ENCODE peak calls at places on chromosome 6, in nine cellular contexts. E is HepG2, A is fibroblast of lung, J is ovary, D is DND-41, N is heart left ventricle, P is A673, K is endothelial cell of umbilical vein, I is psoas muscle. S is an unnamed sample. For H3K36me3 and H3K4me1, the result is how much of the 10 kb centered on the place peaks cover.

GRCh38 chr6:57267586-57268293 is 45.6 kb upstream of the RAB23 start:
- DNase-seq in E (peak), A (peak), J (no peak), D (peak), N (no peak), P (peak), K (peak), I (no peak), S (peak)

GRCh38 chr6:31113861-31114539 is 600 bp upstream of the PSORS1C1 start:
- DNase-seq in E (no peak), A (peak), J (no peak), D (no peak), N (no peak), P (peak), K (no peak), I (no peak), S (no peak)

GRCh38 chr6:155782739-155783459 is 327.3 kb upstream of the NOX3 start:
- DNase-seq in E (no peak), A (peak), J (no peak), D (no peak), N (no peak), P (no peak), K (no peak), I (no peak), S (no peak)

GRCh38 chr6:79079425-79080130 is 1.5 kb upstream of the PHIP start:
- DNase-seq in E (no peak), A (peak), J (no peak), D (no peak), N (no peak), P (no peak), K (peak), I (no peak), S (no peak)

GRCh38 chr6:161511455-161512159 is 237.7 kb upstream of the AGPAT4 start:
- DNase-seq in E (no peak), A (no peak), J (no peak), D (no peak), N (no peak), P (no peak), K (no peak), I (no peak), S (no peak)

GRCh38 chr6:104771258-104771832 is 88.4 kb downstream of the HACE1 start:
- DNase-seq in E (peak), A (peak), J (no peak), D (no peak), N (no peak), P (peak), K (peak), I (no peak), S (no peak)

GRCh38 chr6:109019911-109020310 is 74.7 kb downstream of the SESN1 start:
- DNase-seq in E (no peak), A (no peak), J (no peak), D (no peak), N (no peak), P (no peak), K (no peak), I (no peak), S (no peak)

GRCh38 chr6:158803733-158804143 is 15.4 kb downstream of the EZR start:
- DNase-seq in E (no peak), A (peak), J (no peak), D (peak), N (no peak), P (peak), K (peak), I (no peak), S (peak)

GRCh38 chr6:154154389-154154967 is 115.4 kb downstream of the OPRM1 start:
- DNase-seq in E (peak), A (peak), J (peak), D (peak), N (peak), P (peak), K (peak), I (no peak), S (peak)

GRCh38 chr6:159642995-159643394 is 50.0 kb downstream of the SOD2 start:
- DNase-seq in E (no peak), A (no peak), J (no peak), D (no peak), N (no peak), P (no peak), K (no peak), I (no peak), S (no peak)

GRCh38 chr6:118297821-118298220 is 250.3 kb upstream of the PLN start:
- DNase-seq in E (no peak), A (peak), J (no peak), D (no peak), N (no peak), P (peak), K (no peak), I (no peak), S (no peak)

GRCh38 chr6:52925042-52925441 is 15.5 kb upstream of the GSTA3 start:
- DNase-seq in E (no peak), A (no peak), J (no peak), D (no peak), N (no peak), P (no peak), K (no peak), I (no peak), S (no peak)

GRCh38 chr6:34583461-34583860 is 27.3 kb upstream of the SPDEF start:
- DNase-seq in E (no peak), A (no peak), J (no peak), D (no peak), N (no peak), P (no peak), K (no peak), I (no peak), S (no peak)

GRCh38 chr6:31068738-31069340 is 43.5 kb downstream of the C6orf15 start:
- DNase-seq in E (peak), A (peak), J (peak), D (peak), N (peak), P (peak), K (peak), I (peak), S (peak)

GRCh38 chr6:5208039-5208438 is 52.7 kb downstream of the LYRM4 start:
- DNase-seq in E (no peak), A (peak), J (no peak), D (no peak), N (no peak), P (no peak), K (no peak), I (no peak), S (no peak)

GRCh38 chr6:135932651-135933050 is 81.2 kb downstream of the PDE7B start:
- DNase-seq in E (no peak), A (no peak), J (no peak), D (no peak), N (no peak), P (no peak), K (no peak), I (no peak), S (no peak)

GRCh38 chr6:27281105-27281539 is 31.0 kb downstream of the POM121L2 start:
- DNase-seq in E (no peak), A (no peak), J (no peak), D (no peak), N (no peak), P (peak), K (no peak), I (no peak), S (no peak)

GRCh38 chr6:13355969-13356368 is 27.6 kb upstream of the TBC1D7 start:
- DNase-seq in E (no peak), A (no peak), J (no peak), D (peak), N (no peak), P (no peak), K (no peak), I (no peak), S (no peak)

GRCh38 chr6:159828074-159828473 is 28.0 kb downstream of the PNLDC1 start:
- DNase-seq in E (no peak), A (no peak), J (no peak), D (no peak), N (no peak), P (peak), K (no peak), I (no peak), S (no peak)

GRCh38 chr6:116011520-116011919 is 49.2 kb downstream of the FRK start:
- DNase-seq in E (no peak), A (no peak), J (no peak), D (no peak), N (no peak), P (no peak), K (no peak), I (no peak), S (no peak)

GRCh38 chr6:17277256-17277655 is 3.9 kb upstream of the RBM24 start:
- DNase-seq in E (no peak), A (no peak), J (no peak), D (no peak), N (no peak), P (no peak), K (no peak), I (no peak), S (no peak)

GRCh38 chr6:38573800-38574395 is 65.8 kb downstream of the BTBD9 start:
- DNase-seq in E (no peak), A (peak), J (no peak), D (no peak), N (no peak), P (no peak), K (peak), I (no peak), S (no peak)

GRCh38 chr6:52741872-52742271 is 21.4 kb downstream of the GSTA2 start:
- DNase-seq in E (no peak), A (no peak), J (no peak), D (no peak), N (no peak), P (no peak), K (no peak), I (no peak), S (no peak)

GRCh38 chr6:23213193-23213592 is 643.8 kb downstream of the HDGFL1 start:
- DNase-seq in E (no peak), A (peak), J (no peak), D (no peak), N (no peak), P (no peak), K (no peak), I (no peak), S (no peak)

GRCh38 chr6:25177629-25178028 is 101.5 kb upstream of the CARMIL1 start:
- DNase-seq in E (no peak), A (no peak), J (no peak), D (no peak), N (no peak), P (no peak), K (no peak), I (no peak), S (no peak)

GRCh38 chr6:71238351-71238750 is 50.3 kb upstream of the OGFRL1 start:
- DNase-seq in E (no peak), A (peak), J (no peak), D (no peak), N (no peak), P (no peak), K (no peak), I (no peak), S (no peak)

GRCh38 chr6:12343122-12343439 is 52.9 kb downstream of the EDN1 start:
- DNase-seq in E (no peak), A (no peak), J (no peak), D (no peak), N (no peak), P (no peak), K (no peak), I (no peak), S (no peak)

GRCh38 chr6:13351271-13351670 is 22.9 kb upstream of the TBC1D7 start:
- DNase-seq in E (peak), A (no peak), J (no peak), D (no peak), N (no peak), P (no peak), K (no peak), I (no peak), S (no peak)

GRCh38 chr6:17703256-17703694 is 3.5 kb downstream of the NUP153 start:
- DNase-seq in E (peak), A (peak), J (no peak), D (no peak), N (peak), P (peak), K (peak), I (no peak), S (no peak)

GRCh38 chr6:69732640-69733039 is 64.2 kb downstream of the LMBRD1 start:
- DNase-seq in E (no peak), A (peak), J (no peak), D (no peak), N (no peak), P (peak), K (peak), I (no peak), S (no peak)

GRCh38 chr6:78268591-78268990 is 598.8 kb upstream of the IRAK1BP1 start:
- DNase-seq in E (no peak), A (no peak), J (no peak), D (no peak), N (no peak), P (no peak), K (no peak), I (no peak), S (no peak)

GRCh38 chr6:75081920-75082319 is 123.9 kb downstream of the COL12A1 start:
- DNase-seq in E (no peak), A (peak), J (no peak), D (no peak), N (no peak), P (peak), K (no peak), I (no peak), S (no peak)

GRCh38 chr6:149060985-149061760 is 256.3 kb upstream of the TAB2 start:
- DNase-seq in E (peak), A (peak), J (no peak), D (peak), N (peak), P (no peak), K (peak), I (no peak), S (no peak)

GRCh38 chr6:70507166-70507565 is 59.6 kb upstream of the SDHAF4 start:
- DNase-seq in E (no peak), A (no peak), J (no peak), D (no peak), N (no peak), P (no peak), K (peak), I (no peak), S (peak)

GRCh38 chr6:32627831-32628230 is 9.4 kb upstream of the HLA-DQA1 start:
- DNase-seq in E (no peak), A (peak), J (no peak), D (no peak), N (peak), P (peak), K (no peak), I (no peak), S (no peak)

GRCh38 chr6:108921547-108922331 is 73.5 kb downstream of the ARMC2 start:
- DNase-seq in E (no peak), A (peak), J (no peak), D (no peak), N (no peak), P (no peak), K (no peak), I (peak), S (no peak)

GRCh38 chr6:11324453-11325023 is 92.1 kb upstream of the NEDD9 start:
- DNase-seq in E (no peak), A (no peak), J (no peak), D (no peak), N (no peak), P (no peak), K (no peak), I (no peak), S (no peak)

GRCh38 chr6:130282234-130282995 is 59.7 kb upstream of the SAMD3 start:
- DNase-seq in E (peak), A (peak), J (no peak), D (no peak), N (no peak), P (peak), K (peak), I (no peak), S (no peak)

GRCh38 chr6:133376743-133377142 is 135.6 kb downstream of the EYA4 start:
- DNase-seq in E (no peak), A (no peak), J (no peak), D (no peak), N (no peak), P (no peak), K (no peak), I (no peak), S (no peak)

GRCh38 chr6:35605600-35605999 is 83.1 kb downstream of the FKBP5 start:
- DNase-seq in E (no peak), A (no peak), J (no peak), D (no peak), N (no peak), P (no peak), K (no peak), I (no peak), S (no peak)
- H3K36me3 ChIP-seq in E (under half), A (under half), J (under half), D (under half), N (under half), P (under half), K (under half), I (under half), S (under half)

DNA sequence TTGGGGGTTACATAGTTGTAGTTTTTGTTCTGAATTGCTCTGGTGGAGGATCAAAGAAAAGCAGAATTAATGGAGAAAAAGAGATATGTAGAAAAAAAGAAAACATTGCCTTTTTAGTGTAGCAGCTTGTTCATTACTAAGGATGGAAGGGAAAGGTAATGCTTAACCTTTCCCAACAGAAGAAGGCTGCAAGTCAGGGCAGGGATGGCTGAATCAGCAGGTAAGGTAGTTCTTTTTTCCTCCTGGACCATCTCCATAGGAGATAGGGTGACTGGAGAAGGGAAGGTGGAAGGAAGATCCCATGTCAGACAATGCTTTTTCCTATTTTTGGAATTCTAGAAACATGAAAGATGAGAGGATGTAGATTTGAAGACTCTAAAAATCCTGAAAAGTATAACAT is 79.4 kb upstream of the SUPT3H start:
- DNase-seq in E (no peak), A (no peak), J (no peak), D (no peak), N (no peak), P (no peak), K (no peak), I (no peak), S (no peak)
- H3K4me1 ChIP-seq in E (under half), A (under half), J (under half), D (under half), N (under half), P (under half), K (under half), I (under half), S (under half)

DNA sequence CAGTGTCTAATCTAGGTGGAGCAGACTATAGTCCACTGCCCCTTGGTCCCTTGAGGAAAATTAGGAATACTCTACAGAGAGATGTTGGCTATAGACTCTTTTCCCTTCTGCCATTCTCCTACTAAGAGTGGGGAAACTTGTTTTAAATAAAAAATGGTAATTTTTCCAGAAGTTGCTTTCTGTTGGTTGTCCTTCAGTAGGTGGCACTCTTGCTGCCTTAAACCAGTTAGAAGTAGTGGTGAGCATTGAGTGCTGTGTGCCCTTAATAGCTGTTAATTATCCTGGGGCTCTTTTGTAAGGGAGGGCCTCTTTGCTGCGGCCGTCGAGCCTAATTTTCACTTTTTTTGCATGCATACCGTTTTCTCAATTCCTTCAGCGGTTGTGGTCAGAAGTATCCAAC is 2.8 kb downstream of the CMTR1 start:
- DNase-seq in E (no peak), A (no peak), J (no peak), D (no peak), N (no peak), P (no peak), K (no peak), I (no peak), S (no peak)
- TF ChIP-seq CTCF in E (no peak), A (no peak), J (no peak), D (peak), N (no peak), P (peak), K (no peak), I (no peak), S (no peak)

GRCh38 chr6:151464702-151465101 is 12.8 kb upstream of the RMND1 start:
- DNase-seq in E (no peak), A (no peak), J (no peak), D (no peak), N (no peak), P (no peak), K (no peak), I (no peak), S (no peak)
- H3K36me3 ChIP-seq in E (half or more), A (under half), J (under half), D (half or more), N (under half), P (under half), K (under half), I (half or more), S (under half)

GRCh38 chr6:167704396-167704801 is 122.3 kb upstream of the AFDN start:
- DNase-seq in E (no peak), A (no peak), J (no peak), D (no peak), N (no peak), P (no peak), K (no peak), I (no peak), S (no peak)

GRCh38 chr6:167702241-167702827 is 124.4 kb upstream of the AFDN start:
- DNase-seq in E (no peak), A (no peak), J (no peak), D (no peak), N (no peak), P (no peak), K (no peak), I (no peak), S (no peak)

GRCh38 chr6:167705211-167705750 is 121.4 kb upstream of the AFDN start:
- DNase-seq in E (no peak), A (no peak), J (no peak), D (no peak), N (no peak), P (no peak), K (no peak), I (no peak), S (no peak)

GRCh38 chr6:167703781-167704180 is 122.9 kb upstream of the AFDN start:
- DNase-seq in E (no peak), A (no peak), J (no peak), D (no peak), N (no peak), P (no peak), K (no peak), I (no peak), S (no peak)

DNA sequence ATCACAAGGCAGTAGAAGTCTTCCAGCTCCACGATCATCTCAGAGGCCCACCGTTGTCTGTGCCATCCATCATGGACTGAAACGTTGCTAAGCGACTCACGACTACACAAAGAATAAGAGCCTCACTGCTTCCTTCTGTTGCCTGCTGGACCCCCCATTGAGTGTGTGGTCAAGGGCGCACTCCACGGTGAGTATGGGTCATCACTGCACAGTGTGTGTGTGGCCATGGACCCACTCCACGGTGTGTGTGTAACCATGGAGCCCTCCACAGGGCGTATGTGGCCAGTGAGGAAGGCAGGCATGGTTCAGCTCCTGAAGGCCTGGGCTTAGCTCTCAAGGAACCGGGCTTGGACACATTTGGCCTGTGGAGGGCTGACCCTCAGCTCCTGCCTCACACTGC is 123.4 kb upstream of the AFDN start:
- DNase-seq in E (no peak), A (no peak), J (no peak), D (no peak), N (no peak), P (no peak), K (no peak), I (no peak), S (no peak)
- H3K4me1 ChIP-seq in E (half or more), A (under half), J (under half), D (under half), N (under half), P (under half), K (under half), I (under half), S (under half)

GRCh38 chr6:37127961-37128862 is 41.7 kb upstream of the PIM1 start:
- DNase-seq in E (peak), A (peak), J (no peak), D (no peak), N (no peak), P (no peak), K (peak), I (no peak), S (peak)
- TF ChIP-seq CTCF in E (peak), A (no peak), J (no peak), D (no peak), N (no peak), P (no peak), K (no peak), I (no peak), S (no peak)

GRCh38 chr6:73608761-73609160 is 45.0 kb downstream of the SLC17A5 start:
- DNase-seq in E (peak), A (no peak), J (no peak), D (no peak), N (no peak), P (no peak), K (no peak), I (no peak), S (no peak)
- H3K36me3 ChIP-seq in E (under half), A (under half), J (under half), D (under half), N (under half), P (under half), K (under half), I (half or more), S (under half)

GRCh38 chr6:156848533-156848932 is 71.4 kb downstream of the ARID1B start:
- DNase-seq in E (no peak), A (peak), J (peak), D (no peak), N (peak), P (peak), K (peak), I (peak), S (no peak)
- H3K4me1 ChIP-seq in E (under half), A (under half), J (under half), D (under half), N (half or more), P (half or more), K (under half), I (half or more), S (under half)

S was measured in Caco-2.